ENCODE peak calls at places on chromosome 1, in six cellular contexts. One of them, this sample, is unnamed.

GRCh38 chr1:6454856-6455751 is 10.9 kb downstream of the TNFRSF25 start:
- DNase-seq in testis: no peak
- DNase-seq in H9: peak; percentile 80
- DNase-seq in stimulated activated CD8-positive, alpha-beta memory T cell treated with anti-CD3 and anti-CD28 coated beads, Interleukin-4, amount 100 ng/mL, for 4 hours: no peak
- DNase-seq in cardiac fibroblast: no peak
- DNase-seq in prostate gland: no peak
- DNase-seq in this sample: peak; percentile 80

GRCh38 chr1:235074335-235075120 is 54.1 kb downstream of the TOMM20 start:
- DNase-seq in testis: no peak
- DNase-seq in stimulated activated CD8-positive, alpha-beta memory T cell treated with anti-CD3 and anti-CD28 coated beads, Interleukin-4, amount 100 ng/mL, for 4 hours: peak; percentile 27
- DNase-seq in H9: no peak
- DNase-seq in cardiac fibroblast: peak; percentile 62
- DNase-seq in prostate gland: peak; percentile 81
- DNase-seq in this sample: peak; percentile 86

GRCh38 chr1:112390775-112391602 is 5.0 kb upstream of the CTTNBP2NL start:
- DNase-seq in testis: peak; percentile 94
- DNase-seq in stimulated activated CD8-positive, alpha-beta memory T cell treated with anti-CD3 and anti-CD28 coated beads, Interleukin-4, amount 100 ng/mL, for 4 hours: peak; percentile 49
- DNase-seq in prostate gland: peak; percentile 89
- DNase-seq in H9: peak; percentile 92
- DNase-seq in cardiac fibroblast: peak; percentile 96
- DNase-seq in this sample: peak; percentile 90

GRCh38 chr1:151641229-151641628 is 29.4 kb downstream of the SNX27 start:
- DNase-seq in prostate gland: no peak
- DNase-seq in stimulated activated CD8-positive, alpha-beta memory T cell treated with anti-CD3 and anti-CD28 coated beads, Interleukin-4, amount 100 ng/mL, for 4 hours: no peak
- DNase-seq in cardiac fibroblast: no peak
- DNase-seq in H9: no peak
- DNase-seq in testis: no peak
- DNase-seq in this sample: no peak

GRCh38 chr1:66648896-66649597 is 103.2 kb upstream of the DYNLT5 start:
- DNase-seq in prostate gland: no peak
- DNase-seq in testis: no peak
- DNase-seq in stimulated activated CD8-positive, alpha-beta memory T cell treated with anti-CD3 and anti-CD28 coated beads, Interleukin-4, amount 100 ng/mL, for 4 hours: no peak
- DNase-seq in H9: no peak
- DNase-seq in cardiac fibroblast: no peak
- DNase-seq in this sample: no peak

GRCh38 chr1:209621741-209622655 is 30.2 kb downstream of the LAMB3 start:
- DNase-seq in cardiac fibroblast: no peak
- DNase-seq in stimulated activated CD8-positive, alpha-beta memory T cell treated with anti-CD3 and anti-CD28 coated beads, Interleukin-4, amount 100 ng/mL, for 4 hours: no peak
- DNase-seq in testis: peak; percentile 75
- DNase-seq in H9: no peak
- DNase-seq in prostate gland: no peak
- DNase-seq in this sample: no peak

GRCh38 chr1:228837817-228838716 is 102.8 kb downstream of the RHOU start:
- DNase-seq in H9: no peak
- DNase-seq in stimulated activated CD8-positive, alpha-beta memory T cell treated with anti-CD3 and anti-CD28 coated beads, Interleukin-4, amount 100 ng/mL, for 4 hours: no peak
- DNase-seq in prostate gland: no peak
- DNase-seq in testis: peak; percentile 60
- DNase-seq in cardiac fibroblast: peak; percentile 95
- DNase-seq in this sample: no peak

GRCh38 chr1:29706936-29707335 is 470.6 kb downstream of the PTPRU start:
- DNase-seq in H9: peak; percentile 91
- DNase-seq in prostate gland: no peak
- DNase-seq in cardiac fibroblast: peak; percentile 72
- DNase-seq in testis: peak; percentile 26
- DNase-seq in stimulated activated CD8-positive, alpha-beta memory T cell treated with anti-CD3 and anti-CD28 coated beads, Interleukin-4, amount 100 ng/mL, for 4 hours: no peak
- DNase-seq in this sample: peak; percentile 63

GRCh38 chr1:114350731-114351445 is 160.1 kb downstream of the TRIM33 start:
- DNase-seq in H9: no peak
- DNase-seq in testis: no peak
- DNase-seq in cardiac fibroblast: no peak
- DNase-seq in prostate gland: no peak
- DNase-seq in stimulated activated CD8-positive, alpha-beta memory T cell treated with anti-CD3 and anti-CD28 coated beads, Interleukin-4, amount 100 ng/mL, for 4 hours: no peak
- DNase-seq in this sample: no peak

GRCh38 chr1:15371610-15372539 is 37.8 kb upstream of the EFHD2 start:
- DNase-seq in cardiac fibroblast: no peak
- DNase-seq in prostate gland: no peak
- DNase-seq in testis: peak; percentile 45
- DNase-seq in stimulated activated CD8-positive, alpha-beta memory T cell treated with anti-CD3 and anti-CD28 coated beads, Interleukin-4, amount 100 ng/mL, for 4 hours: no peak
- DNase-seq in H9: no peak
- DNase-seq in this sample: no peak

GRCh38 chr1:186740324-186740723 is 60.1 kb upstream of the PTGS2 start:
- DNase-seq in stimulated activated CD8-positive, alpha-beta memory T cell treated with anti-CD3 and anti-CD28 coated beads, Interleukin-4, amount 100 ng/mL, for 4 hours: no peak
- DNase-seq in testis: no peak
- DNase-seq in prostate gland: no peak
- DNase-seq in H9: no peak
- DNase-seq in cardiac fibroblast: no peak
- DNase-seq in this sample: no peak

GRCh38 chr1:47178665-47179022 is 11.2 kb downstream of the PDZK1IP1 start:
- DNase-seq in stimulated activated CD8-positive, alpha-beta memory T cell treated with anti-CD3 and anti-CD28 coated beads, Interleukin-4, amount 100 ng/mL, for 4 hours: no peak
- DNase-seq in H9: peak; percentile 27
- DNase-seq in cardiac fibroblast: no peak
- DNase-seq in testis: no peak
- DNase-seq in prostate gland: no peak
- DNase-seq in this sample: no peak

GRCh38 chr1:11653616-11654570 is at the start of gene FBXO2:
- DNase-seq in prostate gland: no peak
- DNase-seq in H9: no peak
- DNase-seq in stimulated activated CD8-positive, alpha-beta memory T cell treated with anti-CD3 and anti-CD28 coated beads, Interleukin-4, amount 100 ng/mL, for 4 hours: no peak
- DNase-seq in cardiac fibroblast: no peak
- DNase-seq in testis: peak; percentile 53
- DNase-seq in this sample: no peak

GRCh38 chr1:58911841-58912553 is 128.2 kb upstream of the JUN start:
- DNase-seq in prostate gland: no peak
- DNase-seq in cardiac fibroblast: no peak
- DNase-seq in H9: no peak
- DNase-seq in testis: no peak
- DNase-seq in stimulated activated CD8-positive, alpha-beta memory T cell treated with anti-CD3 and anti-CD28 coated beads, Interleukin-4, amount 100 ng/mL, for 4 hours: no peak
- DNase-seq in this sample: no peak

GRCh38 chr1:201795066-201795465 is 33.9 kb upstream of the IPO9 start:
- DNase-seq in testis: no peak
- DNase-seq in cardiac fibroblast: peak; percentile 69
- DNase-seq in stimulated activated CD8-positive, alpha-beta memory T cell treated with anti-CD3 and anti-CD28 coated beads, Interleukin-4, amount 100 ng/mL, for 4 hours: no peak
- DNase-seq in prostate gland: no peak
- DNase-seq in H9: no peak
- DNase-seq in this sample: no peak

GRCh38 chr1:239999170-239999569 is 92.5 kb upstream of the FMN2 start:
- DNase-seq in stimulated activated CD8-positive, alpha-beta memory T cell treated with anti-CD3 and anti-CD28 coated beads, Interleukin-4, amount 100 ng/mL, for 4 hours: no peak
- DNase-seq in prostate gland: no peak
- DNase-seq in cardiac fibroblast: no peak
- DNase-seq in H9: no peak
- DNase-seq in testis: no peak
- DNase-seq in this sample: no peak

GRCh38 chr1:11913291-11913690 is 12.9 kb downstream of the KIAA2013 start:
- DNase-seq in stimulated activated CD8-positive, alpha-beta memory T cell treated with anti-CD3 and anti-CD28 coated beads, Interleukin-4, amount 100 ng/mL, for 4 hours: no peak
- DNase-seq in prostate gland: no peak
- DNase-seq in testis: peak; percentile 37
- DNase-seq in cardiac fibroblast: no peak
- DNase-seq in H9: peak; percentile 74
- DNase-seq in this sample: no peak

GRCh38 chr1:91151702-91152101 is 129.9 kb upstream of the ZNF644 start:
- DNase-seq in stimulated activated CD8-positive, alpha-beta memory T cell treated with anti-CD3 and anti-CD28 coated beads, Interleukin-4, amount 100 ng/mL, for 4 hours: no peak
- DNase-seq in testis: no peak
- DNase-seq in cardiac fibroblast: no peak
- DNase-seq in prostate gland: no peak
- DNase-seq in H9: no peak
- DNase-seq in this sample: no peak

GRCh38 chr1:217095050-217095622 is 371.9 kb upstream of the ESRRG start:
- DNase-seq in cardiac fibroblast: no peak
- DNase-seq in stimulated activated CD8-positive, alpha-beta memory T cell treated with anti-CD3 and anti-CD28 coated beads, Interleukin-4, amount 100 ng/mL, for 4 hours: no peak
- DNase-seq in H9: no peak
- DNase-seq in testis: no peak
- DNase-seq in prostate gland: no peak
- DNase-seq in this sample: no peak

GRCh38 chr1:85240174-85240601 is 19.3 kb downstream of the C1orf52 start:
- DNase-seq in H9: peak; percentile 47
- DNase-seq in stimulated activated CD8-positive, alpha-beta memory T cell treated with anti-CD3 and anti-CD28 coated beads, Interleukin-4, amount 100 ng/mL, for 4 hours: no peak
- DNase-seq in prostate gland: no peak
- DNase-seq in testis: no peak
- DNase-seq in cardiac fibroblast: peak; percentile 67
- DNase-seq in this sample: no peak

GRCh38 chr1:237931631-237932030 is 40.9 kb upstream of the ZP4 start:
- DNase-seq in H9: no peak
- DNase-seq in prostate gland: no peak
- DNase-seq in cardiac fibroblast: no peak
- DNase-seq in stimulated activated CD8-positive, alpha-beta memory T cell treated with anti-CD3 and anti-CD28 coated beads, Interleukin-4, amount 100 ng/mL, for 4 hours: no peak
- DNase-seq in testis: no peak
- DNase-seq in this sample: no peak